ENCODE peak calls at places on chromosomes 16 and 17, in ten cellular contexts. F is AG08395, H is NCI-H345, W is posterior cingulate gyrus, J is NCI-H774, V is brain microvascular endothelial cell, L is NCI-H446, Z is NT2/D1, B is thyroid gland, I is HCEC 1CT. M is an unnamed sample.
A peak's percentile ranks its signal among the peaks of the same experiment; 100 is the strongest.

GRCh38 chr16:83586036-83586810 is 221.6 kb upstream of the HSBP1 start:
- DNase-seq in F (no peak), H (no peak), W (no peak), J (no peak), V (no peak), L (no peak), Z (no peak), B (peak; percentile 38), I (no peak), M (no peak)

GRCh38 chr16:70561623-70562022 is 38.0 kb downstream of the SF3B3 start:
- DNase-seq in F (no peak), H (no peak), W (peak; percentile 94), J (no peak), V (no peak), L (no peak), Z (no peak), B (peak; percentile 85), I (no peak), M (no peak)

GRCh38 chr17:71335212-71335611 is 785.6 kb upstream of the SOX9 start:
- DNase-seq in F (no peak), H (no peak), W (no peak), J (no peak), V (no peak), L (no peak), Z (no peak), B (no peak), I (no peak), M (no peak)

GRCh38 chr16:76389126-76389525 is 111.9 kb downstream of the CNTNAP4 start:
- DNase-seq in F (no peak), H (no peak), W (no peak), J (no peak), V (no peak), L (no peak), Z (no peak), B (no peak), I (no peak), M (peak; percentile 87)

GRCh38 chr17:48856122-48856821 is 25.4 kb downstream of the CALCOCO2 start:
- DNase-seq in F (no peak), H (no peak), W (no peak), J (no peak), V (no peak), L (no peak), Z (no peak), B (no peak), I (no peak), M (no peak)

GRCh38 chr16:31253642-31254045 is 6.1 kb upstream of the ITGAM start:
- DNase-seq in F (no peak), H (no peak), W (peak; percentile 83), J (no peak), V (no peak), L (no peak), Z (no peak), B (peak; percentile 2), I (no peak), M (no peak)

GRCh38 chr16:57747996-57748395 is 12.4 kb downstream of the KATNB1 start:
- DNase-seq in F (no peak), H (no peak), W (peak; percentile 54), J (no peak), V (no peak), L (no peak), Z (no peak), B (no peak), I (no peak), M (no peak)

GRCh38 chr16:80580109-80580832 is 39.5 kb downstream of the DYNLRB2 start:
- DNase-seq in F (peak; percentile 66), H (no peak), W (no peak), J (no peak), V (peak; percentile 89), L (no peak), Z (no peak), B (no peak), I (no peak), M (peak; percentile 70)

GRCh38 chr17:77435272-77436057 is 294.7 kb downstream of the SEC14L1 start:
- DNase-seq in F (no peak), H (no peak), W (no peak), J (no peak), V (no peak), L (no peak), Z (no peak), B (no peak), I (no peak), M (no peak)

GRCh38 chr17:62715882-62716390 is 88.5 kb downstream of the MRC2 start:
- DNase-seq in F (no peak), H (no peak), W (no peak), J (no peak), V (no peak), L (no peak), Z (no peak), B (no peak), I (no peak), M (no peak)

GRCh38 chr16:22358000-22358399 is 16.4 kb downstream of the CDR2 start:
- DNase-seq in F (no peak), H (no peak), W (no peak), J (no peak), V (no peak), L (no peak), Z (no peak), B (no peak), I (no peak), M (no peak)

GRCh38 chr17:37490638-37491614 is 1.2 kb downstream of the DUSP14 start:
- DNase-seq in F (peak; percentile 83), H (no peak), W (peak; percentile 89), J (no peak), V (peak; percentile 84), L (no peak), Z (no peak), B (peak; percentile 73), I (peak; percentile 87), M (peak; percentile 88)

GRCh38 chr17:10768766-10769383 is 35.0 kb downstream of the TMEM238L start:
- DNase-seq in F (no peak), H (no peak), W (no peak), J (no peak), V (no peak), L (no peak), Z (no peak), B (no peak), I (no peak), M (no peak)

GRCh38 chr17:45170976-45171337 is 9.3 kb downstream of the HEXIM2 start:
- DNase-seq in F (peak; percentile 90), H (no peak), W (peak; percentile 92), J (no peak), V (peak; percentile 51), L (no peak), Z (no peak), B (peak; percentile 56), I (peak; percentile 33), M (peak; percentile 95)

GRCh38 chr17:17876959-17877547 is 40.3 kb upstream of the SREBF1 start:
- DNase-seq in F (peak; percentile 33), H (no peak), W (peak; percentile 90), J (no peak), V (peak; percentile 16), L (no peak), Z (no peak), B (peak; percentile 65), I (no peak), M (no peak)

GRCh38 chr16:11833951-11834695 is 17.2 kb downstream of the RSL1D1 start:
- DNase-seq in F (peak; percentile 46), H (no peak), W (peak; percentile 15), J (no peak), V (peak; percentile 79), L (no peak), Z (no peak), B (no peak), I (peak; percentile 80), M (peak; percentile 80)

GRCh38 chr16:66639091-66639885 is 34.8 kb downstream of the CMTM3 start:
- DNase-seq in F (no peak), H (no peak), W (no peak), J (no peak), V (no peak), L (no peak), Z (no peak), B (no peak), I (peak; percentile 7), M (peak; percentile 76)

GRCh38 chr17:77609553-77610517 is 348.7 kb upstream of the TNRC6C start:
- DNase-seq in F (no peak), H (no peak), W (no peak), J (no peak), V (no peak), L (no peak), Z (no peak), B (no peak), I (no peak), M (no peak)

GRCh38 chr16:76910931-76911330 is 280.1 kb upstream of the MON1B start:
- DNase-seq in F (peak; percentile 35), H (no peak), W (no peak), J (no peak), V (peak; percentile 16), L (no peak), Z (no peak), B (no peak), I (no peak), M (peak; percentile 0)

GRCh38 chr17:82890926-82891678 is 51.3 kb upstream of the ZNF750 start:
- DNase-seq in F (no peak), H (no peak), W (no peak), J (no peak), V (no peak), L (no peak), Z (no peak), B (no peak), I (no peak), M (no peak)

GRCh38 chr16:4324871-4325740 is 9.2 kb downstream of the GLIS2 start:
- DNase-seq in F (no peak), H (no peak), W (peak; percentile 59), J (no peak), V (no peak), L (no peak), Z (no peak), B (no peak), I (no peak), M (no peak)

GRCh38 chr17:38707678-38708351 is 2.7 kb downstream of the MLLT6 start:
- DNase-seq in F (no peak), H (no peak), W (no peak), J (no peak), V (no peak), L (no peak), Z (no peak), B (no peak), I (no peak), M (no peak)

GRCh38 chr17:75404223-75404738 is 1.2 kb downstream of the GRB2 start:
- DNase-seq in F (peak; percentile 76), H (peak; percentile 65), W (peak; percentile 92), J (peak; percentile 45), V (peak; percentile 75), L (peak; percentile 72), Z (peak; percentile 64), B (peak; percentile 77), I (peak; percentile 84), M (peak; percentile 57)

GRCh38 chr17:37610971-37611370 is 1.8 kb upstream of the SYNRG start:
- DNase-seq in F (no peak), H (no peak), W (no peak), J (no peak), V (no peak), L (no peak), Z (no peak), B (no peak), I (no peak), M (no peak)

GRCh38 chr17:79033046-79033616 is 9.2 kb downstream of the C1QTNF1 start:
- DNase-seq in F (no peak), H (no peak), W (peak; percentile 51), J (peak; percentile 22), V (no peak), L (no peak), Z (no peak), B (no peak), I (no peak), M (no peak)

GRCh38 chr17:13253746-13254410 is 236.1 kb upstream of the ELAC2 start:
- DNase-seq in F (no peak), H (no peak), W (no peak), J (no peak), V (no peak), L (no peak), Z (no peak), B (no peak), I (no peak), M (no peak)

GRCh38 chr17:62724398-62725146 is 83.5 kb downstream of the MARCHF10 start:
- DNase-seq in F (no peak), H (no peak), W (peak; percentile 89), J (no peak), V (no peak), L (no peak), Z (no peak), B (no peak), I (no peak), M (peak; percentile 72)